ENCODE peak calls at places on chromosome 14, in ten cellular contexts. I, F, P, T, Z, D, K, L, O and C are unnamed samples.

GRCh38 chr14:71304588-71305133 is 397.4 kb downstream of the PCNX1 start:
- DNase-seq in I (no peak), F (no peak), P (no peak), T (no peak), Z (no peak), D (no peak), K (no peak), L (no peak), O (no peak), C (no peak)

GRCh38 chr14:87785868-87786267 is 207.1 kb downstream of the GALC start:
- DNase-seq in I (no peak), F (no peak), P (no peak), T (no peak), Z (no peak), D (no peak), K (no peak), L (no peak), O (no peak), C (no peak)

GRCh38 chr14:28766505-28767238 is at the start of gene FOXG1:
- DNase-seq in I (no peak), F (no peak), P (no peak), T (peak), Z (no peak), D (peak), K (peak), L (no peak), O (no peak), C (peak)

GRCh38 chr14:68193970-68194634 is 374.5 kb downstream of the RAD51B start:
- DNase-seq in I (no peak), F (no peak), P (no peak), T (no peak), Z (no peak), D (peak), K (peak), L (no peak), O (no peak), C (no peak)

GRCh38 chr14:106789318-106789717 is 1262.9 kb downstream of the TMEM121 start:
- DNase-seq in I (no peak), F (no peak), P (no peak), T (no peak), Z (no peak), D (no peak), K (no peak), L (no peak), O (no peak), C (no peak)

GRCh38 chr14:74642011-74642410 is 30.0 kb upstream of the LTBP2 start:
- DNase-seq in I (peak), F (peak), P (no peak), T (no peak), Z (peak), D (peak), K (peak), L (no peak), O (no peak), C (no peak)

GRCh38 chr14:90544971-90545370 is 148.1 kb downstream of the CALM1 start:
- DNase-seq in I (no peak), F (peak), P (no peak), T (no peak), Z (no peak), D (no peak), K (no peak), L (no peak), O (no peak), C (no peak)

GRCh38 chr14:91352101-91352500 is 65.5 kb downstream of the CCDC88C start:
- DNase-seq in I (peak), F (peak), P (no peak), T (peak), Z (no peak), D (peak), K (peak), L (peak), O (no peak), C (no peak)

GRCh38 chr14:95229749-95230148 is 72.4 kb upstream of the DICER1 start:
- DNase-seq in I (no peak), F (no peak), P (peak), T (no peak), Z (no peak), D (no peak), K (no peak), L (peak), O (no peak), C (no peak)

GRCh38 chr14:35050652-35051051 is 4.6 kb downstream of the FAM177A1 start:
- DNase-seq in I (no peak), F (no peak), P (no peak), T (no peak), Z (peak), D (peak), K (peak), L (no peak), O (no peak), C (no peak)

GRCh38 chr14:31229009-31229408 is 21.4 kb upstream of the HECTD1 start:
- DNase-seq in I (no peak), F (no peak), P (no peak), T (no peak), Z (no peak), D (peak), K (no peak), L (no peak), O (no peak), C (peak)

GRCh38 chr14:97878206-97878605 is 1081.0 kb downstream of the VRK1 start:
- DNase-seq in I (peak), F (no peak), P (no peak), T (no peak), Z (no peak), D (no peak), K (peak), L (no peak), O (peak), C (no peak)

GRCh38 chr14:94304243-94304642 is 11.2 kb upstream of the SERPINA10 start:
- DNase-seq in I (no peak), F (no peak), P (no peak), T (no peak), Z (no peak), D (no peak), K (no peak), L (no peak), O (no peak), C (no peak)

GRCh38 chr14:100692859-100693558 is 33.7 kb upstream of the DLK1 start:
- DNase-seq in I (no peak), F (no peak), P (no peak), T (no peak), Z (peak), D (peak), K (peak), L (no peak), O (no peak), C (no peak)

GRCh38 chr14:89915114-89915878 is 39.2 kb downstream of the EFCAB11 start:
- DNase-seq in I (peak), F (no peak), P (peak), T (peak), Z (peak), D (peak), K (peak), L (peak), O (no peak), C (peak)

GRCh38 chr14:83007641-83008237 is 1474.1 kb upstream of the SEL1L start:
- DNase-seq in I (no peak), F (no peak), P (no peak), T (no peak), Z (peak), D (no peak), K (no peak), L (no peak), O (no peak), C (no peak)

GRCh38 chr14:88422919-88423318 is 37.5 kb downstream of the SPATA7 start:
- DNase-seq in I (no peak), F (no peak), P (no peak), T (no peak), Z (peak), D (peak), K (peak), L (no peak), O (no peak), C (no peak)

GRCh38 chr14:22865424-22866215 is 5.9 kb upstream of the LRP10 start:
- DNase-seq in I (no peak), F (peak), P (no peak), T (no peak), Z (no peak), D (no peak), K (no peak), L (no peak), O (no peak), C (peak)
- TF ChIP-seq CTCF in I (no peak), F (no peak), P (no peak), T (no peak), Z (no peak), D (peak), K (peak), L (peak), O (no peak), C (peak)

GRCh38 chr14:54725998-54726397 is 159.1 kb downstream of the SAMD4A start:
- DNase-seq in I (no peak), F (no peak), P (no peak), T (no peak), Z (no peak), D (no peak), K (no peak), L (no peak), O (no peak), C (no peak)

GRCh38 chr14:54724123-54724522 is 157.2 kb downstream of the SAMD4A start:
- DNase-seq in I (no peak), F (no peak), P (no peak), T (no peak), Z (no peak), D (no peak), K (no peak), L (no peak), O (no peak), C (no peak)

GRCh38 chr14:54719406-54719805 is 152.5 kb downstream of the SAMD4A start:
- DNase-seq in I (no peak), F (no peak), P (no peak), T (no peak), Z (no peak), D (no peak), K (no peak), L (no peak), O (no peak), C (no peak)

GRCh38 chr14:54724772-54725325 is 157.9 kb downstream of the SAMD4A start:
- DNase-seq in I (no peak), F (no peak), P (no peak), T (no peak), Z (no peak), D (no peak), K (no peak), L (no peak), O (no peak), C (no peak)

GRCh38 chr14:54722791-54723432 is 156.0 kb downstream of the SAMD4A start:
- DNase-seq in I (no peak), F (no peak), P (no peak), T (no peak), Z (peak), D (peak), K (peak), L (peak), O (no peak), C (peak)
- TF ChIP-seq CTCF in I (peak), F (peak), P (no peak), T (no peak), Z (peak), D (peak), K (peak), L (peak), O (no peak), C (peak)

DNA sequence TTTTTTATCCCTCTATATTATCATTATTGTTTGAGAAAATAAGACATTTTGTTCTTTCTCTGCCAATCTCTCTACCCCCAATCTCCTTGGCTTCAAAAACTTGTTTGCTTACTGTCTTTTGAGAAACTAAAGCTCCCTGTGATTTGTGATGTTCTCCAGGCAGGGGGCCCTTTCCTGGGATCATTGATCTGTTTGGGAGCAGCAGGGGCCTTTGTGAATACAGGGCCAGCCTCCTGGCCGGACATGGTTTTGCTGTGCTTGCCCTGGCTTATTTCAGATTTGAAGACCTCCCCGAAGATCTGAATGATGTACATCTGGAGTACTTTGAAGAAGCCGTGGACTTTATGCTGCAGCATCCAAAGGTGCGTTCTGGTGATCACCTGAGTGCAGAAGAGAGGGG is 4.5 kb downstream of the ACOT6 start:
- DNase-seq in I (no peak), F (no peak), P (no peak), T (no peak), Z (no peak), D (no peak), K (no peak), L (no peak), O (no peak), C (no peak)
- TF ChIP-seq CTCF in I (no peak), F (no peak), P (no peak), T (no peak), Z (no peak), D (no peak), K (no peak), L (no peak), O (no peak), C (no peak)

GRCh38 chr14:103749860-103750259 is 34.2 kb downstream of the ZFYVE21 start:
- DNase-seq in I (no peak), F (no peak), P (no peak), T (no peak), Z (no peak), D (no peak), K (no peak), L (peak), O (no peak), C (no peak)
- TF ChIP-seq CTCF in I (no peak), F (no peak), P (no peak), T (no peak), Z (no peak), D (no peak), K (no peak), L (peak), O (peak), C (no peak)

GRCh38 chr14:104984056-104984894 is 1.3 kb upstream of the CLBA1 start:
- DNase-seq in I (no peak), F (peak), P (no peak), T (no peak), Z (no peak), D (no peak), K (no peak), L (no peak), O (peak), C (no peak)

GRCh38 chr14:104986487-104987164 is 1.0 kb downstream of the CLBA1 start:
- DNase-seq in I (no peak), F (peak), P (no peak), T (no peak), Z (no peak), D (no peak), K (no peak), L (no peak), O (no peak), C (no peak)

GRCh38 chr14:104982548-104983230 is 2.9 kb upstream of the CLBA1 start:
- DNase-seq in I (no peak), F (peak), P (no peak), T (no peak), Z (no peak), D (no peak), K (no peak), L (no peak), O (peak), C (no peak)

GRCh38 chr14:104983231-104983721 is 2.3 kb upstream of the CLBA1 start:
- DNase-seq in I (no peak), F (peak), P (no peak), T (no peak), Z (no peak), D (no peak), K (no peak), L (no peak), O (peak), C (no peak)

GRCh38 chr14:104985675-104986486 is at the start of gene CLBA1:
- DNase-seq in I (peak), F (peak), P (peak), T (peak), Z (peak), D (peak), K (peak), L (peak), O (peak), C (peak)
- TF ChIP-seq CTCF in I (no peak), F (peak), P (no peak), T (no peak), Z (no peak), D (no peak), K (no peak), L (no peak), O (no peak), C (no peak)

DNA sequence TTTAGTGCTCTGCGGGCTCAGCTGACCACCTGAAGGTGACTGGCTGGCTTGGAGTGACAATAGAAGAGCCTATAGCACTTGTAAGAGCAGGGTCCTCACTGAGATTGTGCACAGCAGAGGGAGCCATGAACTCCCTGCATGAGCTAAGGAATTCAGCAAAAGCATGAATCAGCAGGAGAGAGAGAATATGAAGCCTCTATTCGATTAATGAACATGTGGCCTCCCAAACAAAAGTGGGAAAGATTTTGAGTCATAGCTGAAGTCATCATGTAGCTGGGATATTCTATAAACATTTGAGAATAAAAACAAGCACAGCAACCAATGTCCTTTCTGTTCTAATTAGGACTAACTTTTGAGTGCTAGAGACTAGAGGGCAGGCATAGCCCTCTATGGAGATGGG is 626.6 kb downstream of the DIO2 start:
- DNase-seq in I (no peak), F (no peak), P (no peak), T (no peak), Z (peak), D (peak), K (peak), L (no peak), O (no peak), C (no peak)
- TF ChIP-seq CTCF in I (no peak), F (no peak), P (no peak), T (no peak), Z (peak), D (peak), K (peak), L (no peak), O (no peak), C (no peak)

GRCh38 chr14:56280843-56281242 is 162.6 kb downstream of the PELI2 start:
- DNase-seq in I (no peak), F (no peak), P (no peak), T (no peak), Z (no peak), D (no peak), K (no peak), L (no peak), O (no peak), C (no peak)
- TF ChIP-seq CTCF in I (no peak), F (no peak), P (no peak), T (no peak), Z (no peak), D (peak), K (peak), L (peak), O (no peak), C (no peak)